ENCODE peak calls at places on chromosomes 7 and 10, in five cellular contexts. One of them, this sample, is unnamed.

GRCh38 chr7:154781369-154782303 is 221.3 kb downstream of the PAXIP1 start:
- DNase-seq in A549: no peak
- DNase-seq in cardiac muscle cell: no peak
- DNase-seq in right atrium auricular region: no peak
- DNase-seq in fibroblast of pulmonary artery: no peak
- DNase-seq in this sample: no peak

GRCh38 chr10:109933984-109934565 is 10.8 kb upstream of the XPNPEP1 start:
- DNase-seq in cardiac muscle cell: no peak
- DNase-seq in fibroblast of pulmonary artery: no peak
- DNase-seq in A549: no peak
- DNase-seq in right atrium auricular region: no peak
- DNase-seq in this sample: no peak

GRCh38 chr10:103660364-103661197 is 167.1 kb downstream of the NEURL1 start:
- DNase-seq in cardiac muscle cell: peak; percentile 76
- DNase-seq in fibroblast of pulmonary artery: peak; percentile 56
- DNase-seq in A549: no peak
- DNase-seq in right atrium auricular region: no peak
- DNase-seq in this sample: no peak

GRCh38 chr7:152850420-152850819 is 90.9 kb downstream of the ACTR3B start:
- DNase-seq in right atrium auricular region: no peak
- DNase-seq in fibroblast of pulmonary artery: no peak
- DNase-seq in cardiac muscle cell: no peak
- DNase-seq in A549: no peak
- DNase-seq in this sample: no peak

GRCh38 chr7:151494569-151495284 is 25.0 kb downstream of the RHEB start:
- DNase-seq in A549: no peak
- DNase-seq in right atrium auricular region: no peak
- DNase-seq in fibroblast of pulmonary artery: no peak
- DNase-seq in cardiac muscle cell: no peak
- DNase-seq in this sample: no peak

GRCh38 chr10:17412323-17412722 is 42.1 kb downstream of the ST8SIA6 start:
- DNase-seq in right atrium auricular region: no peak
- DNase-seq in fibroblast of pulmonary artery: no peak
- DNase-seq in cardiac muscle cell: no peak
- DNase-seq in A549: no peak
- DNase-seq in this sample: no peak

GRCh38 chr10:24873281-24873683 is 79.1 kb downstream of the PRTFDC1 start:
- DNase-seq in right atrium auricular region: no peak
- DNase-seq in A549: no peak
- DNase-seq in fibroblast of pulmonary artery: peak; percentile 98
- DNase-seq in cardiac muscle cell: peak; percentile 97
- DNase-seq in this sample: peak; percentile 87

GRCh38 chr7:92325850-92326249 is 80.1 kb downstream of the ANKIB1 start:
- DNase-seq in cardiac muscle cell: peak; percentile 57
- DNase-seq in right atrium auricular region: no peak
- DNase-seq in fibroblast of pulmonary artery: peak; percentile 36
- DNase-seq in A549: no peak
- DNase-seq in this sample: no peak

GRCh38 chr10:28839600-28840007 is 162.3 kb downstream of the BAMBI start:
- DNase-seq in A549: no peak
- DNase-seq in right atrium auricular region: no peak
- DNase-seq in cardiac muscle cell: peak; percentile 88
- DNase-seq in fibroblast of pulmonary artery: peak; percentile 77
- DNase-seq in this sample: peak; percentile 20

GRCh38 chr7:75718390-75719031 is 20.2 kb downstream of the HIP1 start:
- DNase-seq in cardiac muscle cell: no peak
- DNase-seq in A549: no peak
- DNase-seq in right atrium auricular region: no peak
- DNase-seq in fibroblast of pulmonary artery: no peak
- DNase-seq in this sample: no peak

GRCh38 chr10:127117125-127117524 is 79.3 kb downstream of the INSYN2A start:
- DNase-seq in A549: peak; percentile 24
- DNase-seq in right atrium auricular region: no peak
- DNase-seq in fibroblast of pulmonary artery: peak; percentile 69
- DNase-seq in cardiac muscle cell: peak; percentile 72
- DNase-seq in this sample: peak; percentile 14

GRCh38 chr10:124640056-124640455 is 104.1 kb downstream of the FAM53B start:
- DNase-seq in right atrium auricular region: no peak
- DNase-seq in fibroblast of pulmonary artery: no peak
- DNase-seq in A549: no peak
- DNase-seq in cardiac muscle cell: no peak
- DNase-seq in this sample: no peak

GRCh38 chr7:4803397-4804241 is 28.2 kb downstream of the AP5Z1 start:
- DNase-seq in A549: no peak
- DNase-seq in fibroblast of pulmonary artery: no peak
- DNase-seq in right atrium auricular region: no peak
- DNase-seq in cardiac muscle cell: no peak
- DNase-seq in this sample: no peak

GRCh38 chr7:5450549-5451327 is 27.1 kb upstream of the TNRC18 start:
- DNase-seq in A549: peak; percentile 58
- DNase-seq in right atrium auricular region: no peak
- DNase-seq in fibroblast of pulmonary artery: peak; percentile 41
- DNase-seq in cardiac muscle cell: peak; percentile 53
- DNase-seq in this sample: no peak

GRCh38 chr10:35946556-35946955 is 304.5 kb upstream of the FZD8 start:
- DNase-seq in right atrium auricular region: no peak
- DNase-seq in fibroblast of pulmonary artery: no peak
- DNase-seq in cardiac muscle cell: no peak
- DNase-seq in A549: no peak
- DNase-seq in this sample: no peak

DNA sequence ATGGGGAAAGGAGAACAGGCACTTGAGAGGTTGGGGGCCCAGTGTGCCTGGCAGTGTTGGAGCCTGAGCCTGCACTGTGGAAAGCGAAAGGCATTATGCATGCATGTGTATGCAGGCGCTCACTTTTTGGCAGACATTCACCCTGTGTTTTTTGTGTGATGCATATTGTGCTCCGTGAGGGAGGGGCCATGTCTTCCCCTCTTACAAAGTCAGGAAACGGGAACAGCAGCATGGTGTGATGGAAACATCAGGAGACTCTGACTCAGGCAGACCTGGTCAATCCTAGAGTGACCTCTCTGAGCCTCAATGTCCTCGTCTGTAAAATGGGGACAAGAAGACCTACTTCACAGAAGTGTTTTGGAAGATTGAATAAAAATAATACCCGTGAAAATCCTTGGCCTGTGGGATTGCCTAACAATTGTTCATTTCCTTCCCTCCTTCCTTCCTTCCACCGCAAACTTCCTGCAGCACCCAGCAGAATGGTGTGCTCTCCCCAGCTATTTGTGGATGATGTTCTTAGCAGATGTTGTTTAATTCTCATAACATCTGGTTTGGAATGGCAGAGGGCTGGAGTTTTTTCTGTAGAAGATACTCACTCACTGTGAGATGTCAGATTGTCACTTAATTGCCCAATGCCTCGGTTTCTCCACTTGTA is 39.7 kb downstream of the CDH23 start:
- DNase-seq in right atrium auricular region: no peak
- DNase-seq in cardiac muscle cell: peak; percentile 6
- DNase-seq in fibroblast of pulmonary artery: peak; percentile 6
- DNase-seq in A549: no peak
- DNase-seq in this sample: no peak
- TF ChIP-seq CTCF in right atrium auricular region: no peak
- TF ChIP-seq CTCF in cardiac muscle cell: no peak
- TF ChIP-seq CTCF in fibroblast of pulmonary artery: no peak
- TF ChIP-seq CTCF in A549: no peak
- TF ChIP-seq CTCF in this sample: no peak

GRCh38 chr7:39589323-39590111 is 23.3 kb downstream of the YAE1 start:
- DNase-seq in cardiac muscle cell: peak; percentile 90
- DNase-seq in fibroblast of pulmonary artery: peak; percentile 97
- DNase-seq in right atrium auricular region: no peak
- DNase-seq in A549: no peak
- DNase-seq in this sample: peak; percentile 95
- H3K4me3 ChIP-seq in cardiac muscle cell: no peak overlapping the region
- H3K4me3 ChIP-seq in fibroblast of pulmonary artery: no peak overlapping the region
- H3K4me3 ChIP-seq in right atrium auricular region: no peak overlapping the region
- H3K4me3 ChIP-seq in A549: no peak overlapping the region
- H3K4me3 ChIP-seq in this sample: no peak overlapping the region

DNA sequence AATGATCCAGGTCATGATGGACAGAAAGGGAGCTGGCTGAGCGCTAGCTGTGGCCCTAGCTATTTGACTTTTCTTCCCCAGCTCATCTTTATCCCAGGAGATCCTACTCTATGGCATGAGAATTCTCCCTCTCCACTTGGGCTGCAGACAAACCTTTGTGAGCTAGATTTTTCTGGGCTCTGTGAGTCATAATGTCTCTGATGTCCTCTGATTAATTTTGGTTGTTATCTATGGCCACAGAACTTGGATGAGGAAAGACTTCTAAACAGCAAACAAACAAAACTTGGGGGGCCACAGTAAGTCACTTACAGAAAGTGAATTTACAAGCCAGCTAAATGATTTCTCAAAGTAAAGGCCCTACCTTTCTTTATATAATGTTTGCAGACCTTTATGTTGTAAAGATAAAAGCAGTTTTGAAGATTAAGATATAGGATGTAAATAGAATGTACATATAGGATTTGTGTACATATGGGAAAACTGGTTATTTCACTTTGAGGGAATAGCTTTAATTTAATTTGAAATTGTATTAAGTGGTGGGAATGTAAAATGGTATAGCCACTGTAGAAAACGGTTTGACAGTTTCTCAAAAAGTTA is 10.4 kb downstream of the ABLIM1 start:
- DNase-seq in right atrium auricular region: no peak
- DNase-seq in A549: no peak
- DNase-seq in cardiac muscle cell: peak; percentile 21
- DNase-seq in fibroblast of pulmonary artery: no peak
- DNase-seq in this sample: no peak
- TF ChIP-seq CTCF in right atrium auricular region: no peak
- TF ChIP-seq CTCF in A549: no peak
- TF ChIP-seq CTCF in cardiac muscle cell: no peak
- TF ChIP-seq CTCF in fibroblast of pulmonary artery: no peak
- TF ChIP-seq CTCF in this sample: no peak

GRCh38 chr7:108225531-108226181 is 95.5 kb upstream of the LAMB4 start:
- DNase-seq in right atrium auricular region: no peak
- DNase-seq in fibroblast of pulmonary artery: no peak
- DNase-seq in A549: no peak
- DNase-seq in cardiac muscle cell: no peak
- DNase-seq in this sample: no peak
- H3K4me3 ChIP-seq in right atrium auricular region: no peak overlapping the region
- H3K4me3 ChIP-seq in fibroblast of pulmonary artery: no peak overlapping the region
- H3K4me3 ChIP-seq in A549: no peak overlapping the region
- H3K4me3 ChIP-seq in cardiac muscle cell: no peak overlapping the region
- H3K4me3 ChIP-seq in this sample: no peak overlapping the region

This sample was measured in retinal pigment epithelial cell.